ENCODE peak calls at places on chromosome X, in five cellular contexts. T, U, N, K and G are unnamed samples.

GRCh38 chrX:136220535-136220934 is 30.7 kb downstream of the MAP7D3 start:
- DNase-seq in N (no peak), U (no peak), T (no peak), K (no peak), G (no peak)

GRCh38 chrX:96721398-96721797 is 36.8 kb downstream of the DIAPH2 start:
- DNase-seq in T (no peak), N (no peak), U (peak; percentile 38), K (no peak), G (peak; percentile 61)

GRCh38 chrX:132520792-132521191 is 32.0 kb upstream of the MBNL3 start:
- DNase-seq in N (no peak), T (no peak), U (no peak), K (no peak), G (no peak)

GRCh38 chrX:48493890-48494364 is 14.9 kb upstream of the PORCN start:
- DNase-seq in T (peak; percentile 45), U (no peak), K (no peak), N (peak; percentile 41), G (no peak)

GRCh38 chrX:41033299-41033698 is 51.9 kb upstream of the USP9X start:
- DNase-seq in N (no peak), T (no peak), K (no peak), U (no peak), G (no peak)

GRCh38 chrX:63424063-63424462 is 72.9 kb upstream of the SPIN4 start:
- DNase-seq in K (no peak), T (no peak), N (no peak), U (no peak), G (no peak)

GRCh38 chrX:44022964-44023363 is 49.8 kb upstream of the NDP start:
- DNase-seq in U (no peak), N (no peak), K (no peak), T (no peak), G (no peak)

GRCh38 chrX:312621-313331 is 5.8 kb downstream of the GTPBP6 start:
- DNase-seq in K (no peak), U (no peak), N (no peak), T (no peak), G (no peak)